ENCODE peak calls at places on chromosomes 2 and 18, in five cellular contexts. O, T, S, R and H are unnamed samples.

GRCh38 chr2:12227941-12228608 is 481.6 kb downstream of the LPIN1 start:
- DNase-seq in R (no peak), T (no peak), S (no peak), O (no peak), H (peak)

GRCh38 chr2:174597347-174598047 is at the start of gene WIPF1:
- DNase-seq in R (no peak), O (peak), S (no peak), T (no peak), H (no peak)

GRCh38 chr2:135791418-135792190 is 45.4 kb downstream of the LCT start:
- DNase-seq in O (no peak), T (no peak), R (no peak), S (no peak), H (no peak)

GRCh38 chr2:185507703-185508102 is 230.9 kb upstream of the FSIP2 start:
- DNase-seq in S (no peak), R (no peak), O (no peak), T (no peak), H (no peak)

GRCh38 chr2:237588044-237588696 is 2.4 kb downstream of the RAB17 start:
- DNase-seq in S (no peak), R (no peak), T (no peak), O (no peak), H (no peak)

GRCh38 chr2:157264099-157264498 is 6.6 kb downstream of the GALNT5 start:
- DNase-seq in O (no peak), T (no peak), R (no peak), S (no peak), H (no peak)

GRCh38 chr2:120765031-120765910 is 29.6 kb downstream of the GLI2 start:
- DNase-seq in R (no peak), S (no peak), O (no peak), T (no peak), H (no peak)

GRCh38 chr2:96531872-96532505 is 4.6 kb upstream of the ARID5A start:
- DNase-seq in R (peak), S (peak), O (peak), T (peak), H (peak)

GRCh38 chr2:241870611-241871537 is 1.3 kb downstream of the RTP5 start:
- DNase-seq in R (no peak), S (no peak), O (no peak), T (no peak), H (no peak)

GRCh38 chr2:211457325-211457724 is 900.9 kb downstream of the CPS1 start:
- DNase-seq in R (no peak), O (no peak), S (no peak), T (no peak), H (no peak)

GRCh38 chr2:174485763-174486613 is 841 bp downstream of the GPR155 start:
- DNase-seq in T (no peak), S (no peak), O (peak), R (peak), H (no peak)

GRCh38 chr18:10687161-10687925 is 161.5 kb downstream of the NAPG start:
- DNase-seq in R (no peak), S (no peak), T (no peak), O (no peak), H (no peak)

GRCh38 chr2:237309416-237309815 is 104.5 kb downstream of the COL6A3 start:
- DNase-seq in R (no peak), T (no peak), S (no peak), O (no peak), H (no peak)

GRCh38 chr2:96423281-96423680 is 81.9 kb downstream of the NEURL3 start:
- DNase-seq in T (no peak), S (no peak), O (no peak), R (no peak), H (no peak)

GRCh38 chr2:13676269-13676668 is 956.2 kb upstream of the LRATD1 start:
- DNase-seq in R (no peak), T (no peak), S (no peak), O (no peak), H (peak)

GRCh38 chr2:238567067-238567855 is 140.5 kb downstream of the ASB1 start:
- DNase-seq in R (no peak), O (no peak), S (no peak), T (no peak), H (no peak)

GRCh38 chr2:234952270-234953115 is 676 bp downstream of the SH3BP4 start:
- DNase-seq in R (peak), O (peak), T (no peak), S (no peak), H (no peak)

GRCh38 chr2:46690825-46691224 is 211.5 kb downstream of the TMEM247 start:
- DNase-seq in T (no peak), S (peak), R (no peak), O (no peak), H (no peak)

GRCh38 chr2:47799210-47799609 is 16.3 kb downstream of the MSH6 start:
- DNase-seq in S (no peak), R (no peak), T (no peak), O (no peak), H (no peak)

GRCh38 chr18:50614838-50615237 is 55.0 kb downstream of the MAPK4 start:
- DNase-seq in T (no peak), O (no peak), S (no peak), R (peak), H (no peak)

GRCh38 chr18:74082476-74083070 is 65.1 kb downstream of the FBXO15 start:
- DNase-seq in O (peak), S (no peak), R (peak), T (no peak), H (peak)

GRCh38 chr2:49687873-49688272 is 533.6 kb upstream of the FSHR start:
- DNase-seq in T (no peak), O (no peak), R (no peak), S (no peak), H (no peak)

GRCh38 chr2:25159947-25160346 is 8.4 kb downstream of the POMC start:
- DNase-seq in S (no peak), O (no peak), R (no peak), T (no peak), H (no peak)

DNA sequence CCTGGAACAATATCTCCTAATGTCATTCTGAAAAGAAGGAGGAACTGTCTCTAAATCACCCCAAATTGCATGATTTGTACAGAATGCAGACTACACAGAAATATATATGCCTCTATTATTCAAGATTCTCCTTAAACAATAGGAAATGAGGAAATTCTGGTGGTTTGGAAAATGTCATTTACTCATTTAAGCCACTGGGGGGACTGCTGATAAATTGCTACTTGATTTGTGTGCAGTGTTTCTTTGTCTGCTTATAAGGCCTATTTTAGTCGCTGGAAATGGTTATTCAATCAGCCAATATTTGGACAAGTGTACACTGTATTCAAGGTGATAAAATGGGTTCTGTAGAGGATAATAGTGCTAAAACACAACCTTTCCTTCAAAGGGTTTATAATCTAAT is 801.9 kb upstream of the CELF4 start:
- DNase-seq in S (no peak), T (no peak), O (no peak), R (no peak), H (no peak)
- TF ChIP-seq CTCF in S (no peak), T (peak), O (no peak), R (no peak), H (peak)

GRCh38 chr18:26818461-26818860 is 47.0 kb downstream of the AQP4 start:
- DNase-seq in T (no peak), S (no peak), O (no peak), R (no peak), H (no peak)

GRCh38 chr18:26812462-26812861 is 53.0 kb downstream of the AQP4 start:
- DNase-seq in O (no peak), T (no peak), S (no peak), R (no peak), H (no peak)

DNA sequence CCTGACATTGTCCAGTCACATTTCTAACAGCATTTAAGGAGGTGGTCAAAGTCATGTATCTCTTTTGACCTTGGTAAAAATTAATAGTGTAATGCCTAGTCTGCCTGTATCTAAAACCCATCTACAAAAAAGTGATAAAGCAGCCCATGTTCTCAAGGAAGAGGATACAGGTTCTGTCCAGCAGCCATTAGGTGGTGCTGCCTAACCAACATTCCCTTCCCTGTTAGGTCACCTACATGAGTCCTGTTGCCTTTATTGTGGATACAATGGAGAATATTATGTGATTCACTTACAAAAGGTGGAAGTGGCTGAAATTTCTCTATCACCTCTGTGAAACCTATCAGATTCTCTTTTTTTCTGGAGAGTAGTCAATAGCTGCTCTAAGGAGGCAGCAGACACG is 52.5 kb downstream of the AQP4 start:
- DNase-seq in O (peak), S (no peak), R (peak), T (peak), H (no peak)
- TF ChIP-seq CTCF in O (no peak), S (peak), R (peak), T (peak), H (peak)

GRCh38 chr2:16774091-16774490 is 108.5 kb upstream of the CYRIA start:
- DNase-seq in O (no peak), S (no peak), T (no peak), R (no peak), H (no peak)

GRCh38 chr2:16774980-16775963 is 109.6 kb upstream of the CYRIA start:
- DNase-seq in T (no peak), R (no peak), S (no peak), O (no peak), H (no peak)

GRCh38 chr2:16777123-16777872 is 111.7 kb upstream of the CYRIA start:
- DNase-seq in R (no peak), O (no peak), S (no peak), T (no peak), H (no peak)

GRCh38 chr2:16767789-16768188 is 102.2 kb upstream of the CYRIA start:
- DNase-seq in O (no peak), T (no peak), S (no peak), R (no peak), H (no peak)

DNA sequence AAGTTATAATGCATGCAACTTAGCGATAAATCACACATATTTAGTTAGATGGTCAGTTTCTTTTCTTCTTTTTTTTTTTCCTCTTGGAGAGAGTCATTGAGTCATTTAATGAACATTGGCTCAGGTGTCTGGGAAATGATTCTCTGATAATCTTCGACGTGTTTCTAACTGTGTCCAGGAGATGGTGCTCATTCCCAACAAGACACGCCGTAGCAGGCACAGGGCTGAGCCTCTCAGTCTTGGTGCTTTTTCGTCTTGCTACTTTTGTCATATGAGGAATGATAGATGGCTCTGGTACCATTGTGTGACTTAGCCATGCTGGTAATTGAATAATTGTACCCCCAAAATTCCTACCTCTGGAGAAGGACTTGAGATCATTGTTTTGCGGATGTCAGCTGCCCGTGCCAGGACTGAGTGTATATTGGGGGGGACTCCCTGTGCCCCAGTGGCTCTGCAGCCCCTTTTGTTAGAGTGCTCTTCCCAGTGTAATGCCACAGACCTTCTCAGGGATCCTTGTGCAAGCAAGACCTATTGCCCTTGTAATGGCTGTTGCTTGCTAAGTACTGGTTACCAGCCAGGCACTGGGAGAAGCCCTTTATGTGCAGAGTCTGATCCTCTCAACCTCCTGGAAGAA is 107.6 kb upstream of the CYRIA start:
- DNase-seq in T (no peak), S (no peak), R (peak), O (peak), H (peak)
- TF ChIP-seq CTCF in T (peak), S (peak), R (peak), O (peak), H (peak)

DNA sequence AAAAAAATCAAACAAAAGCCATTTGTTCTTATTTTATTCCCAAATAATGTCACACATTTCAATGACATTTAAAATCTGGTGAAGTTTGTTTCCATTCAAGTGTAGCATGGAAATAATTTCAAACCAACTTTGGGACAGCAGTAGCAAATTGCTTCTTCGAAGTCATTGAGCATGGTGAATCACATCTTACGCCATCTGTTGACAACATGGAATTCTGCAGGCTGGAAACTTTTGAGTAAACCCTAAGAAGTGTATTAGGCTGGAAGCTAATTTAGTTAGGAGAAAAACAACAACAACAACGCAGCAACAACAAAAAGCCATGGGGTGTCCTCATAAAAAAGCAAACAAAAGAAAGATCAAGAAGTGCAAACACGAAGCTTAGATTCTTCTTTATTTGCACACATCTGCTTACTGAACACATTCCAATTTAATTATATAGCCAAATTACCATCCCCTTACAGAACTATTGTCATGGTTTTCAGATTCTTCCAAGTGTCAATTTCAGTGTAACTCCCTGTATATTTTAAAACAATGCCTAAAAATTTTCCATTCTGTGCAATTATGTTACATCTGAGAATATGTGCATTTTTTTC is 659.0 kb upstream of the CDH7 start:
- DNase-seq in T (peak), S (no peak), R (peak), O (peak), H (no peak)
- TF ChIP-seq CTCF in T (peak), S (peak), R (peak), O (peak), H (peak)

GRCh38 chr2:203619192-203619878 is 84.2 kb upstream of the RAPH1 start:
- DNase-seq in R (no peak), T (no peak), S (no peak), O (no peak), H (no peak)
- TF ChIP-seq CTCF in R (no peak), T (no peak), S (no peak), O (no peak), H (no peak)

GRCh38 chr2:64889803-64890202 is 99.4 kb upstream of the SLC1A4 start:
- DNase-seq in O (no peak), S (no peak), R (no peak), T (no peak), H (no peak)

GRCh38 chr2:64887565-64887964 is 101.6 kb upstream of the SLC1A4 start:
- DNase-seq in T (no peak), O (no peak), S (no peak), R (no peak), H (no peak)

DNA sequence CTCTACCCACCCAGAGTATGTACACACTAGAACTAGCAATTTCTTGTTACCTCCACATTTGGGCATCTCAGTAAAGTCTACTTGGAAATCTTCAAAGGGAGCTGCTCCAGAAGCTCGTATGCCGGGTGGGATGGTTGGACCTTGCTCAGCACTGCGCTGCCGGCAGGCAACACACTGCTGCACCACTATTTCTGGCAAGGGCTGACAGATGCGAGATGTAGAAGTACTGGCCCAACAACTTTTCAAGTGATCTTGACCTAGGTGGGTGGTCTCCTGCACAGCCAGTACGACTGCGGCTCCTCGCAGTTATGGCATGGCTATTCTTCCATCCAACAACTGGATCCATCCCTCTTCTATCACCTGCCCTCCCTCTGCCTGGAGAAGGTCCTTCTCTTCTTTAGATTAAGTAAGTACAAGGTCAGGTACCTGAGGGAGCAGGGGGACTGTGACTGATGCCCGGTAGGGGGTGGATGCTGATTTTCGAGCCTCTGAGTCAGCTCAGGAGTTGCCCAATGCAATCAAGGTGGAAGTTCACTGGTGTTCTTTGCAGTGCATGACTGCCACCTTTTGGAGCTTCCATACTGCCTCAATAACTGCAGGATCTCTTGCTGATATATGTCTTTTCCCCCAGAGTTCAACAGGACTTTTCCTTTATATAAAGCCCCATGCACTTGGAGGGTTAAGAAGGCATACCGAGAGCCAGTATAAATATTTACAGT is 100.4 kb upstream of the SLC1A4 start:
- DNase-seq in T (peak), R (peak), O (no peak), S (no peak), H (no peak)
- TF ChIP-seq CTCF in T (peak), R (peak), O (no peak), S (peak), H (peak)

GRCh38 chr2:183347969-183348368 is 223.7 kb downstream of the NUP35 start:
- DNase-seq in R (no peak), T (no peak), S (no peak), O (no peak), H (no peak)

GRCh38 chr2:183349046-183349445 is 224.8 kb downstream of the NUP35 start:
- DNase-seq in T (no peak), S (no peak), R (no peak), O (no peak), H (no peak)

DNA sequence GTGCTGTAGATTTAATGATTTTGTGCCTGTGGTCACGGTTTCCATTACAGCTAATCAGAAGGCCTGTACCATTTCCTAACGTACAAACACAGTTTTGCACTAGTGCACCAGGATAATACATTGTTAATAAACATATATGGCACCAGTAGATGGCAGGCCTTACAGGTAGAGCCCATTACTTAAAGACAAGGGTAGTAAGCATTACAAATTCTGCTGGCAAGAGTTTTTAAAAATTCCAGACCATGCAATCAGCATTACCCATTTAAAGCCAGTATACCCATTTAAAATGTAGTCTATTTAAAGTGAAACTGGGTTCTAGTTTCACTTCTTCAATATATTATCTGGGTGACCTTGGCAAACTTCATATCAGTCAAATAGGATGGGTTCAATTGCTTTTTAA is 224.2 kb downstream of the NUP35 start:
- DNase-seq in T (no peak), O (no peak), R (no peak), S (no peak), H (no peak)
- TF ChIP-seq CTCF in T (no peak), O (no peak), R (no peak), S (no peak), H (peak)

DNA sequence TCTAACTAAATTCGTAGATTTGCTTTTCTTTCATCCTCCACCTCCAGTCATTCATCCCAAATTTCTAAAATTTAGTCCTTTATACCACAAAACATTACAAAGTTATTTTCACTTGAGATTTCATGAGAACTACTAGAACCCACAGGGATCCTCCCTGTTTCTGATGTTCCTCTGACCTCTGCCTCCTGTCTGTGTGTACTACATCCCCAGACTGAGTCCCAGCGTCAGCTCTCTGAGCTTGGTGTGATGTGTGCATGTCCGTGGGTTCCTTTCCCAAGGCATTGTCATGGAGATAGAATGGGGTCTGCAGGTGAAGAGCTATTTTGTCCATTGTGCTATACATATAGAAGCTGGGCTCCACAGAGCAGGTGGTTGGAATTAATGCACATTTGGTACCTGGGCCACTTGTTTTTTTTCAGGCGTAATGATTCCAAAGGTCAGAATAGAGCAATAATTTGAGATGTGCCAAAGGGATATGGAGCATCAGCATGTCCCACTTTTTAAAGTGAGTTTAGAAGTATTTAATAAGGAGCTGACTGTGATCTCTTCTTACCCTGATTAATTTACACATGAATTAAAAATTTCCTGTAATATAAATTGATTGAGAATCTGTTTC is 151.2 kb upstream of the BOD1L2 start:
- DNase-seq in T (no peak), R (no peak), O (no peak), S (no peak), H (no peak)
- TF ChIP-seq CTCF in T (peak), R (no peak), O (no peak), S (no peak), H (no peak)